ENCODE peak calls at places on chromosomes 1 and 21, in four cellular contexts. One of them, this sample, is unnamed.
A peak's percentile ranks its signal among the peaks of the same experiment; 100 is the strongest.

GRCh38 chr1:178382372-178382771 is 114.4 kb downstream of the CLEC20A start:
- DNase-seq in cardiac muscle cell: no peak
- DNase-seq in prostate gland: no peak
- DNase-seq in uterus: no peak
- DNase-seq in this sample: no peak

GRCh38 chr1:163174524-163175437 is 27.9 kb downstream of the RGS5 start:
- DNase-seq in cardiac muscle cell: peak; percentile 85
- DNase-seq in prostate gland: peak; percentile 43
- DNase-seq in uterus: peak; percentile 58
- DNase-seq in this sample: peak; percentile 91

GRCh38 chr1:153742411-153743142 is 14.7 kb downstream of the INTS3 start:
- DNase-seq in cardiac muscle cell: peak; percentile 74
- DNase-seq in prostate gland: no peak
- DNase-seq in uterus: no peak
- DNase-seq in this sample: no peak

GRCh38 chr1:21759182-21759581 is 23.8 kb downstream of the USP48 start:
- DNase-seq in cardiac muscle cell: no peak
- DNase-seq in prostate gland: no peak
- DNase-seq in uterus: no peak
- DNase-seq in this sample: no peak

GRCh38 chr1:85330711-85331290 is 54.4 kb upstream of the BCL10 start:
- DNase-seq in cardiac muscle cell: peak; percentile 96
- DNase-seq in prostate gland: no peak
- DNase-seq in uterus: peak; percentile 25
- DNase-seq in this sample: no peak

GRCh38 chr1:151326619-151327222 is 495 bp downstream of the PI4KB start:
- DNase-seq in cardiac muscle cell: peak; percentile 60
- DNase-seq in prostate gland: peak; percentile 15
- DNase-seq in uterus: peak; percentile 61
- DNase-seq in this sample: peak; percentile 70

GRCh38 chr1:89905391-89906058 is 84.7 kb downstream of the LRRC8D start:
- DNase-seq in cardiac muscle cell: peak; percentile 46
- DNase-seq in prostate gland: no peak
- DNase-seq in uterus: no peak
- DNase-seq in this sample: no peak

GRCh38 chr1:231335663-231336602 is 1.7 kb downstream of the EXOC8 start:
- DNase-seq in cardiac muscle cell: peak; percentile 29
- DNase-seq in prostate gland: no peak
- DNase-seq in uterus: no peak
- DNase-seq in this sample: no peak

GRCh38 chr21:43767980-43768867 is 7.9 kb downstream of the CSTB start:
- DNase-seq in cardiac muscle cell: peak; percentile 86
- DNase-seq in prostate gland: no peak
- DNase-seq in uterus: no peak
- DNase-seq in this sample: no peak

GRCh38 chr1:2137257-2138121 is 57.1 kb downstream of the FAAP20 start:
- DNase-seq in cardiac muscle cell: no peak
- DNase-seq in prostate gland: no peak
- DNase-seq in uterus: no peak
- DNase-seq in this sample: peak; percentile 71

GRCh38 chr1:180150982-180151381 is 3.7 kb upstream of the QSOX1 start:
- DNase-seq in cardiac muscle cell: peak; percentile 86
- DNase-seq in prostate gland: no peak
- DNase-seq in uterus: no peak
- DNase-seq in this sample: no peak

GRCh38 chr1:58839871-58840835 is 56.3 kb upstream of the JUN start:
- DNase-seq in cardiac muscle cell: no peak
- DNase-seq in prostate gland: no peak
- DNase-seq in uterus: no peak
- DNase-seq in this sample: no peak

GRCh38 chr1:221743416-221744208 is 1.7 kb upstream of the DUSP10 start:
- DNase-seq in cardiac muscle cell: no peak
- DNase-seq in prostate gland: no peak
- DNase-seq in uterus: no peak
- DNase-seq in this sample: no peak

GRCh38 chr1:94345148-94345721 is 73.0 kb upstream of the ABCD3 start:
- DNase-seq in cardiac muscle cell: peak; percentile 32
- DNase-seq in prostate gland: no peak
- DNase-seq in uterus: no peak
- DNase-seq in this sample: no peak

GRCh38 chr1:232385221-232385620 is 244.7 kb downstream of the SIPA1L2 start:
- DNase-seq in cardiac muscle cell: peak; percentile 84
- DNase-seq in prostate gland: no peak
- DNase-seq in uterus: no peak
- DNase-seq in this sample: no peak

GRCh38 chr1:201022824-201023516 is 544 bp downstream of the KIF21B start:
- DNase-seq in cardiac muscle cell: no peak
- DNase-seq in prostate gland: no peak
- DNase-seq in uterus: no peak
- DNase-seq in this sample: peak; percentile 75

GRCh38 chr1:114219247-114219872 is 65.7 kb upstream of the SYT6 start:
- DNase-seq in cardiac muscle cell: peak; percentile 37
- DNase-seq in prostate gland: no peak
- DNase-seq in uterus: no peak
- DNase-seq in this sample: peak; percentile 45

GRCh38 chr1:26786437-26787380 is 1.0 kb upstream of the PIGV start:
- DNase-seq in cardiac muscle cell: peak; percentile 94
- DNase-seq in prostate gland: peak; percentile 20
- DNase-seq in uterus: peak; percentile 77
- DNase-seq in this sample: peak; percentile 85

GRCh38 chr1:199784127-199784526 is 243.4 kb upstream of the NR5A2 start:
- DNase-seq in cardiac muscle cell: no peak
- DNase-seq in prostate gland: no peak
- DNase-seq in uterus: no peak
- DNase-seq in this sample: no peak

GRCh38 chr1:245978915-245979314 is 528.2 kb downstream of the SMYD3 start:
- DNase-seq in cardiac muscle cell: peak; percentile 42
- DNase-seq in prostate gland: no peak
- DNase-seq in uterus: no peak
- DNase-seq in this sample: no peak

GRCh38 chr1:165129568-165130164 is 226.8 kb downstream of the LMX1A start:
- DNase-seq in cardiac muscle cell: peak; percentile 59
- DNase-seq in prostate gland: peak; percentile 73
- DNase-seq in uterus: no peak
- DNase-seq in this sample: peak; percentile 92
- H3K27me3 ChIP-seq in cardiac muscle cell: peaks cover 62% of the 10 kb centered on the region
- H3K27me3 ChIP-seq in prostate gland: no peaks in the 10 kb centered on the region
- H3K27me3 ChIP-seq in uterus: no peaks in the 10 kb centered on the region
- H3K27me3 ChIP-seq in this sample: no peaks in the 10 kb centered on the region

GRCh38 chr1:56780128-56780750 is 39.0 kb downstream of the FYB2 start:
- DNase-seq in cardiac muscle cell: no peak
- DNase-seq in prostate gland: no peak
- DNase-seq in uterus: no peak
- DNase-seq in this sample: no peak

GRCh38 chr1:56777972-56778371 is 41.2 kb downstream of the FYB2 start:
- DNase-seq in cardiac muscle cell: no peak
- DNase-seq in prostate gland: no peak
- DNase-seq in uterus: no peak
- DNase-seq in this sample: no peak

GRCh38 chr1:56776581-56776980 is 42.6 kb downstream of the FYB2 start:
- DNase-seq in cardiac muscle cell: no peak
- DNase-seq in prostate gland: no peak
- DNase-seq in uterus: no peak
- DNase-seq in this sample: no peak

GRCh38 chr1:56780832-56781231 is 38.4 kb downstream of the FYB2 start:
- DNase-seq in cardiac muscle cell: no peak
- DNase-seq in prostate gland: no peak
- DNase-seq in uterus: no peak
- DNase-seq in this sample: no peak
- TF ChIP-seq CTCF in cardiac muscle cell: no peak
- TF ChIP-seq CTCF in prostate gland: no peak
- TF ChIP-seq CTCF in uterus: no peak
- TF ChIP-seq CTCF in this sample: no peak

GRCh38 chr1:219189942-219190341 is 16.3 kb downstream of the LYPLAL1 start:
- DNase-seq in cardiac muscle cell: no peak
- DNase-seq in prostate gland: no peak
- DNase-seq in uterus: no peak
- DNase-seq in this sample: no peak

GRCh38 chr1:219189021-219189824 is 15.5 kb downstream of the LYPLAL1 start:
- DNase-seq in cardiac muscle cell: peak; percentile 65
- DNase-seq in prostate gland: no peak
- DNase-seq in uterus: no peak
- DNase-seq in this sample: no peak

GRCh38 chr1:219185486-219186117 is 11.9 kb downstream of the LYPLAL1 start:
- DNase-seq in cardiac muscle cell: no peak
- DNase-seq in prostate gland: no peak
- DNase-seq in uterus: no peak
- DNase-seq in this sample: no peak

GRCh38 chr1:219190605-219191004 is 16.9 kb downstream of the LYPLAL1 start:
- DNase-seq in cardiac muscle cell: no peak
- DNase-seq in prostate gland: no peak
- DNase-seq in uterus: no peak
- DNase-seq in this sample: no peak

DNA sequence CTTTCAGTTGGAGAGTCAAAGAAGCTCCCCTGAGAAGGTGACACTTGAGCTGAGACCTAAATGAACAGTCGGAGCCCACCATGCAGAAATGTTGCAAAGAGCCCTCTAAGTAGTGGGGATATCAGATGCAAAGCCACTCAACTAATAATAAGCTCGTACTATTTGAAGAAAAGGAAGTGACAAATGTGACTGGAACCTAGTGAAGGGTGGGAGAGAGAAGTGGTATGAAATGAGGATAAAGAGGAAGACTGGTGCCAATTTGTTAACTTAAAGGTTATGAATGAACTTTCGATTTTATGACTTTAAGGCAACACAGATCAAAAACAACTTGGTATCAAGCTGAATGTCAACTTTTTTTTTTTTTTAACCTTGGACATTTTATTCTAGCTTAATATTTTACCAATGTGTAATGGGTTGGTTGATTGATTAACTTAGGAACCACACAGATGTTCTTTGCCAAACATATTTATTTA is 14.7 kb downstream of the LYPLAL1 start:
- DNase-seq in cardiac muscle cell: no peak
- DNase-seq in prostate gland: no peak
- DNase-seq in uterus: no peak
- DNase-seq in this sample: no peak
- H3K27ac ChIP-seq in cardiac muscle cell: peak overlapping the region; percentile 65
- H3K27ac ChIP-seq in prostate gland: no peak overlapping the region
- H3K27ac ChIP-seq in uterus: peak overlapping the region; percentile 73
- H3K27ac ChIP-seq in this sample: no peak overlapping the region

GRCh38 chr1:175742790-175743459 is 470 bp downstream of the TNR start:
- DNase-seq in cardiac muscle cell: peak; percentile 71
- DNase-seq in prostate gland: no peak
- DNase-seq in uterus: no peak
- DNase-seq in this sample: no peak
- H3K27me3 ChIP-seq in cardiac muscle cell: peaks cover 5% of the 10 kb centered on the region
- H3K27me3 ChIP-seq in prostate gland: peaks cover 2% of the 10 kb centered on the region
- H3K27me3 ChIP-seq in uterus: no peaks in the 10 kb centered on the region
- H3K27me3 ChIP-seq in this sample: no peaks in the 10 kb centered on the region

DNA sequence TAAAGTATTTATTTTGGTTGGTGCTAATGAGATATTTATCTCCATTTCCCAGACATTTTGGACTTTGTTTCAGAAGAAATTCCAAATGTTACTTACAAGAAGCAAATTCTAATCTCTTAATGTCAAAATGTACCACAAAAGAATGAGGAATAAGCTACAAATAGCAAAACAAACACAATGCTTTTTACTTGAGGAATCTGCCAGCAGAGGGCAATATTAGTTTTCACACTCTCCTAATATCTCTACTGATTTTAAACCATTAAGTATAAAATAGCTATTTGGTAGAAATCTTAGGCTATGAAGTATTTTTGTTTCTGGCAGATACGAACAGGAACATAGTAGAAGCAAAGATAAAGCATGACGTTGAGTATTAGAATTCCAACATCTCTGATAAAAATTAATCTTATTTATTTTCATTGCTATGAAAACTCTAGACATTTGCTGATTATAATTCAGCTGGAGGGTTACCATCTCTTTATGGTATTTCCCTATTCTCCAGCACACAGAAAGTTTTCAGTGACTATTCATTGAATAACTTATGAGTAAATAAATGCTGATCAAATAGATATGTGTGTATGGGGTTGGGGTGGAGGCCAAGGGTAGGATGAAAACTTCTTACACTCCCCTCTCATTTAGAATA is 13.4 kb upstream of the HMCN1 start:
- DNase-seq in cardiac muscle cell: peak; percentile 86
- DNase-seq in prostate gland: no peak
- DNase-seq in uterus: no peak
- DNase-seq in this sample: no peak
- TF ChIP-seq CTCF in cardiac muscle cell: peak; percentile 62
- TF ChIP-seq CTCF in prostate gland: peak; percentile 51
- TF ChIP-seq CTCF in uterus: peak; percentile 35
- TF ChIP-seq CTCF in this sample: peak; percentile 7

GRCh38 chr1:227947678-227948492 is at the start of gene WNT9A:
- DNase-seq in cardiac muscle cell: peak; percentile 55
- DNase-seq in prostate gland: no peak
- DNase-seq in uterus: peak; percentile 43
- DNase-seq in this sample: no peak

GRCh38 chr1:227949954-227950734 is 2.4 kb upstream of the WNT9A start:
- DNase-seq in cardiac muscle cell: no peak
- DNase-seq in prostate gland: no peak
- DNase-seq in uterus: no peak
- DNase-seq in this sample: no peak

GRCh38 chr1:227949341-227949921 is 1.7 kb upstream of the WNT9A start:
- DNase-seq in cardiac muscle cell: no peak
- DNase-seq in prostate gland: no peak
- DNase-seq in uterus: no peak
- DNase-seq in this sample: no peak

GRCh38 chr1:227947425-227947677 is 381 bp downstream of the WNT9A start:
- DNase-seq in cardiac muscle cell: no peak
- DNase-seq in prostate gland: no peak
- DNase-seq in uterus: no peak
- DNase-seq in this sample: no peak

GRCh38 chr1:227948493-227949260 is 945 bp upstream of the WNT9A start:
- DNase-seq in cardiac muscle cell: no peak
- DNase-seq in prostate gland: no peak
- DNase-seq in uterus: no peak
- DNase-seq in this sample: no peak
- H3K27ac ChIP-seq in cardiac muscle cell: no peak overlapping the region
- H3K27ac ChIP-seq in prostate gland: peak overlapping the region; percentile 70
- H3K27ac ChIP-seq in uterus: peak overlapping the region; percentile 93
- H3K27ac ChIP-seq in this sample: no peak overlapping the region